ENCODE peak calls at places on chromosome 19, in four cellular contexts. H is EH; V is lower leg skin; X is stimulated activated naive CD8-positive, alpha-beta T cell treated with anti-CD3 and anti-CD28 coated beads, Interleukin-15, amount 100 ng/mL, for 72 hours. L is an unnamed sample.

GRCh38 chr19:18297308-18297707 is 15.9 kb upstream of the JUND start:
- DNase-seq in H (peak), V (no peak), X (no peak), L (peak)

GRCh38 chr19:41734585-41734984 is 20.7 kb upstream of the CEACAM6 start:
- DNase-seq in H (no peak), V (no peak), X (no peak), L (no peak)

GRCh38 chr19:45423589-45424190 is at the start of gene ERCC1:
- DNase-seq in H (peak), V (peak), X (peak), L (peak)

GRCh38 chr19:35977446-35978222 is 17.4 kb upstream of the SDHAF1 start:
- DNase-seq in H (no peak), V (no peak), X (peak), L (peak)

GRCh38 chr19:15101479-15102082 is 5.6 kb upstream of the SYDE1 start:
- DNase-seq in H (peak), V (no peak), X (peak), L (peak)

GRCh38 chr19:1355974-1356865 is 27.5 kb upstream of the NDUFS7 start:
- DNase-seq in H (peak), V (no peak), X (no peak), L (peak)

GRCh38 chr19:2663920-2664571 is 38.4 kb downstream of the GNG7 start:
- DNase-seq in H (no peak), V (no peak), X (no peak), L (no peak)

GRCh38 chr19:5687360-5688198 is 2.5 kb upstream of the RPL36 start:
- DNase-seq in H (no peak), V (no peak), X (no peak), L (peak)

GRCh38 chr19:29819986-29820385 is 8.2 kb downstream of the CCNE1 start:
- DNase-seq in H (no peak), V (no peak), X (no peak), L (no peak)

L was measured in endodermal cell.